ENCODE peak calls at places on chromosomes 4 and X, in nine cellular contexts. T is HL-60, F is suprapubic skin, R is GM23338, D is endothelial cell of umbilical vein, B is breast epithelium, O is upper lobe of left lung, W is prostate gland, M is esophagus muscularis mucosa. J is an unnamed sample.
A peak's percentile ranks its signal among the peaks of the same experiment; 100 is the strongest.

GRCh38 chrX:44580466-44580865 is 37.8 kb upstream of the FUNDC1 start:
- DNase-seq in B (no peak), T (no peak), F (no peak), R (no peak), D (no peak), M (no peak), O (no peak), W (no peak), J (no peak)

GRCh38 chr4:22434895-22435294 is 81.0 kb downstream of the ADGRA3 start:
- DNase-seq in W (peak; percentile 8), T (peak; percentile 8), R (peak; percentile 83), O (no peak), F (no peak), M (no peak), D (peak; percentile 61), B (no peak), J (peak; percentile 35)

GRCh38 chr4:27916432-27917184 is 1056.0 kb downstream of the STIM2 start:
- DNase-seq in O (no peak), M (no peak), B (no peak), F (no peak), R (no peak), T (no peak), D (no peak), W (no peak), J (no peak)

GRCh38 chr4:126705271-126705670 is 927.5 kb upstream of the INTU start:
- DNase-seq in R (no peak), T (no peak), W (no peak), D (no peak), O (no peak), B (no peak), F (no peak), M (no peak), J (no peak)

GRCh38 chr4:54493862-54494261 is 163.9 kb upstream of the KIT start:
- DNase-seq in D (no peak), O (no peak), F (no peak), W (no peak), M (peak; percentile 55), R (no peak), T (no peak), B (no peak), J (no peak)

GRCh38 chr4:174154455-174154854 is 129.0 kb downstream of the FBXO8 start:
- DNase-seq in D (peak; percentile 4), R (no peak), B (no peak), W (no peak), T (no peak), O (no peak), F (no peak), M (no peak), J (no peak)

GRCh38 chrX:55715847-55716246 is 1.7 kb upstream of the RRAGB start:
- DNase-seq in O (no peak), F (no peak), W (no peak), B (no peak), T (no peak), R (peak; percentile 48), D (no peak), M (no peak), J (no peak)

GRCh38 chr4:11505225-11505971 is 76.7 kb upstream of the HS3ST1 start:
- DNase-seq in M (no peak), O (no peak), W (peak; percentile 58), T (no peak), B (peak; percentile 20), F (no peak), R (no peak), D (peak; percentile 96), J (peak; percentile 57)

GRCh38 chr4:70688795-70689231 is 481 bp downstream of the UTP3 start:
- DNase-seq in R (peak; percentile 25), M (no peak), W (no peak), T (no peak), B (no peak), D (no peak), F (no peak), O (no peak), J (no peak)

GRCh38 chr4:1316537-1317168 is 27.0 kb downstream of the MAEA start:
- DNase-seq in T (no peak), D (no peak), R (no peak), F (no peak), W (no peak), B (no peak), M (no peak), O (no peak), J (no peak)

GRCh38 chr4:1318046-1318375 is 28.3 kb downstream of the MAEA start:
- DNase-seq in D (no peak), M (no peak), B (no peak), T (no peak), R (no peak), O (no peak), W (no peak), F (no peak), J (no peak)

GRCh38 chr4:1315838-1316536 is 26.3 kb downstream of the MAEA start:
- DNase-seq in W (no peak), M (no peak), R (no peak), D (no peak), B (no peak), F (no peak), T (no peak), O (no peak), J (no peak)

GRCh38 chr4:1317177-1318045 is 27.7 kb downstream of the MAEA start:
- DNase-seq in F (no peak), T (no peak), M (no peak), B (no peak), W (no peak), D (no peak), O (no peak), R (no peak), J (no peak)

GRCh38 chr4:1318488-1319213 is 28.4 kb upstream of the UVSSA start:
- DNase-seq in O (no peak), R (peak; percentile 74), B (no peak), W (no peak), T (no peak), D (no peak), F (no peak), M (no peak), J (no peak)
- TF ChIP-seq CTCF in O (no peak), R (peak; percentile 63), B (no peak), W (no peak), T (no peak), D (peak; percentile 23), F (peak; percentile 11), M (peak; percentile 10), J (no peak)

DNA sequence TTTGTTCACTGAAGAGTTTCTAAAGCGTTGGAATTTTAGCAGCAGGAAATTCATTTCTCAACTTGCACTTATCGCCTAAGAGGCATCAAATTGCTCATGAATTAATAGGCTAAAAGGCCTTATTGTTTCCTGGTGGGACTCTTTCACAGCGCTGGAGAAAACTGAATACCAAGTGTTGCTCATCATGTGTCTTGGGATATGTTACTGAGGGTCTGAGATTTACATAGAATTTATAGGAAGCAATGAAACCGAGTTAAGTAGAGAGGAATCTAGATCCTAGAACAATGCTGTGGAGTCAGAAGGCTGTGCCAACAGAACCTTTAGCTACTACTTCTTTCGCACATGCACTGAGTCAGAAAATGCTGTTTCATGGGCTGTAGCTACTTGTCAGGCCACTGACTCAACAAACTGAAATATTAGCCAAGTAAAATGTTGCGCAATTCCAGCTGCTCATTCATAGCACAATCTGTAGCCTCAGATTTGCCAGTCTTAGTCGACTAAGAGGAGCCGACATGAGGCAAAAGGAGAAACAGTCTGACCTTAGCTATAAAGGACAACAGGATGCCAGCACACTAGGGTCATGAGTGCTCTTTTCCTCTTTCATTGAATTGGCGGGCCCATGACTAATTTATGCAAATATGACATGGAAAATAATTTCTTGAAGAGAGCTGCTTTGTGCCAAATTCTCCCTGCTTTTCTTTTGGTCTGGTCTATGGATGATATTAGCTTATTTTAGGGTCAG is 35.9 kb upstream of the CXCL8 start:
- DNase-seq in M (no peak), T (peak; percentile 98), W (peak; percentile 89), O (peak; percentile 88), R (peak; percentile 17), D (peak; percentile 99), B (peak; percentile 71), F (no peak), J (peak; percentile 63)
- TF ChIP-seq POLR2AphosphoS5 in M (peak; percentile 75), T (peak; percentile 81), W (peak; percentile 93), O (peak; percentile 89), R (no peak), D (peak; percentile 70), B (peak; percentile 60), F (no peak), J (peak; percentile 90)

GRCh38 chrX:111447298-111447697 is 35.3 kb upstream of the DCX start:
- DNase-seq in D (no peak), R (peak; percentile 57), W (no peak), M (no peak), T (no peak), F (no peak), B (no peak), O (no peak), J (no peak)
- TF ChIP-seq CTCF in D (no peak), R (peak; percentile 62), W (no peak), M (no peak), T (no peak), F (no peak), B (no peak), O (no peak), J (no peak)

DNA sequence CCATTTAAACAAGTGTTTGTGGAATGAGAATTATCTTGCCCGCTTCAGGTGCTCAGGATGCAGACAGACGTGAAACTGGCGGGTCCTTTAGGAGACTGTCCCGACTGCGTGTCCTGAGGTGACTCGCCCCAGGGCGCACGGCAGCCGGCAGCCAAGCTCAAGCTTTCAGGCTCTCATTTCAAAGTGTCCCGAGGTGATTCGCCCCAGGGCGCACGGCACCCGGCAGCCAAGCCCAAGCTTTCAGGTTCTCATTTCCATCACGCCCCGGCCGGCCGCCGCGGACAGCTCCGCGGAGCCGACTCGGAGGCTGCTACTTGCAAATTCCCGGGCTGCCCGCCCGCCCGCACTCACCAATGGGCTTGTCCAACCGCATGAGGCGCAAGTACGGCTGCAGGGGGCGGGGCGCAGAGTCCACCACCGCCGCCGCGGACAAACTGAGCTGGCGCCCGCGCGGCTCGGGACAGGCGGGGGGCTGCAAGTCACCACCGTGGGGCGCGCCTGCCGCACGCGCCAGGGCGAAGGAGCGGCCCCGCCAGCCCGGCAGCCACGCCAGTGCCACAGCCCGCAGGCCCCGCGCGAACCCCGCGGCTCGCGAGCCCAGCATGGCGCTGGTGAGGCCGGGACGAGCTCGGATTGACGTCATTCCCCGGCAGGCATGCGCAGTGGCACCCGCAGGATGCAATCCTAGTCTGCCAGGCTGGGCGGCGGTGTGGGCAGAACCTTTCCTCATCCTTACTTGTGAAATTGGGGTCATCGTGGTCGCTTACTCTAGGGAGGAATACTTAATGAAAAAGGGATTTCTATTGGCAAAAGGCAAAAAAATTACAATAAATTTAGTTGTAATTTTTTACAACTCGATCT is at the start of gene COQ2:
- DNase-seq in B (peak; percentile 93), W (peak; percentile 93), T (peak; percentile 90), O (peak; percentile 96), M (peak; percentile 98), F (peak; percentile 97), R (peak; percentile 96), D (peak; percentile 96), J (peak; percentile 95)
- TF ChIP-seq POLR2AphosphoS5 in B (peak; percentile 72), W (peak; percentile 74), T (peak; percentile 75), O (peak; percentile 75), M (peak; percentile 94), F (no peak), R (peak; percentile 83), D (peak; percentile 88), J (peak; percentile 90)

GRCh38 chr4:24105183-24106039 is 215.6 kb upstream of the PPARGC1A start:
- DNase-seq in B (no peak), T (no peak), O (no peak), F (no peak), W (no peak), M (no peak), D (no peak), R (no peak), J (no peak)
- TF ChIP-seq CTCF in B (no peak), T (no peak), O (no peak), F (no peak), W (no peak), M (no peak), D (no peak), R (peak; percentile 31), J (no peak)